ENCODE peak calls at places on chromosomes 16 and 17, in five cellular contexts. A is SK-N-SH, I is adrenal gland, O is IMR-90, S is spleen. Z is an unnamed sample.

GRCh38 chr17:48439875-48440505 is 10.0 kb upstream of the SKAP1 start:
- DNase-seq in A (no peak), I (peak), O (no peak), S (no peak), Z (no peak)

GRCh38 chr17:7903154-7904103 is 12.7 kb downstream of the RNF227 start:
- DNase-seq in A (no peak), I (peak), O (no peak), S (no peak), Z (no peak)

GRCh38 chr16:25546781-25547180 is 145.0 kb upstream of the HS3ST4 start:
- DNase-seq in A (no peak), I (no peak), O (no peak), S (no peak), Z (no peak)

GRCh38 chr17:47603830-47604229 is 45.9 kb upstream of the KPNB1 start:
- DNase-seq in A (no peak), I (no peak), O (no peak), S (no peak), Z (no peak)

GRCh38 chr16:74296120-74296464 is 522 bp upstream of the PSMD7 start:
- DNase-seq in A (no peak), I (no peak), O (no peak), S (no peak), Z (no peak)

GRCh38 chr17:50431219-50431618 is 5.2 kb downstream of the ACSF2 start:
- DNase-seq in A (no peak), I (no peak), O (no peak), S (no peak), Z (no peak)

GRCh38 chr17:71516149-71516548 is 604.7 kb upstream of the SOX9 start:
- DNase-seq in A (peak), I (no peak), O (no peak), S (no peak), Z (no peak)

GRCh38 chr16:63241476-63241875 is 1205.2 kb upstream of the CDH8 start:
- DNase-seq in A (no peak), I (no peak), O (no peak), S (no peak), Z (no peak)

GRCh38 chr17:79246226-79246794 is 171.7 kb downstream of the ENGASE start:
- DNase-seq in A (peak), I (no peak), O (no peak), S (no peak), Z (no peak)

GRCh38 chr16:24858219-24859041 is 12.7 kb downstream of the SLC5A11 start:
- DNase-seq in A (no peak), I (peak), O (peak), S (no peak), Z (no peak)

GRCh38 chr17:40177275-40177874 is at the start of gene RAPGEFL1:
- DNase-seq in A (peak), I (peak), O (peak), S (peak), Z (peak)

GRCh38 chr16:4511441-4512082 is 27.0 kb downstream of the CDIP1 start:
- DNase-seq in A (peak), I (peak), O (peak), S (peak), Z (no peak)

GRCh38 chr17:58325976-58326468 is 2.6 kb downstream of the TSPOAP1 start:
- DNase-seq in A (peak), I (no peak), O (no peak), S (peak), Z (peak)

GRCh38 chr16:67752641-67753040 is 33.5 kb upstream of the GFOD2 start:
- DNase-seq in A (no peak), I (no peak), O (no peak), S (no peak), Z (no peak)

GRCh38 chr17:33745047-33745783 is 452.1 kb upstream of the ASIC2 start:
- DNase-seq in A (no peak), I (no peak), O (no peak), S (no peak), Z (no peak)

GRCh38 chr16:68786685-68787418 is 49.8 kb downstream of the CDH1 start:
- DNase-seq in A (no peak), I (no peak), O (peak), S (no peak), Z (peak)

GRCh38 chr16:69443809-69444611 is 19.6 kb downstream of the CYB5B start:
- DNase-seq in A (peak), I (no peak), O (peak), S (no peak), Z (no peak)

DNA sequence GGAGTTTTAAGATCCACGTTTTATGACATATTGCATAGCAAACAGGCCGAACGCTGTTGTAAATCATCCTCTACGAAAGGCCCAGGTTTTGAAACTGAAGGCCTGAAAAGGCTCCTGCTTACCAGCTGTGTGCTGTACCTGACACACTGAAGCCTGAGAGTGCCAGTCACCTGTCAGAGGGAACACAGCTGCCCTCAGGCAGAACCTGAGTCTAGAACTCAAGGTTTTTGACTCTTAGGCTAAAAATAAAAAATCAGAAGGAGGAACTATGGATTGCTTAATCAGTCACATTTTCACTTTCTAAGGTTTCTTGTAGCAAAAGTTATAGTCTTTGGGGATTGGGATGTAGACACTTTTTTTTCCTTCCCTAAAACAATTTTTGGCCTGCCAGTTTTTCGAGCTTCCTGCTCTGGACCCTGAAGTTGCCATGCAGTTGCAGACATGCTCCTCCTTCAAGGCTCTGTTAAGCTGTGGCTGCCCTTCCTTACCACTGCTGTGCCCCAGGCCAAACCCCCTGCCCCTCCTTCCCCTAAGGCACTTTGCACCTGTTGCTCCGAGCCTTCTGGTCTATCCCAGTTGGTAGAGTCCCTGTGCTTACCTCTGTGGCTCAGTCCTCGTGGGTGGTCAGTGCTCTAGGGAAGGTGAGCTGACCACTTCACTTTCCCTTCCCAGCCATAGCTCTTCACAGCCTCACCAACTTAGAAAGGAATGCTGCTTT is 56.6 kb downstream of the TENT4B start:
- DNase-seq in A (no peak), I (no peak), O (no peak), S (no peak), Z (no peak)
- H3K27ac ChIP-seq in A (peak), I (peak), O (no peak), S (peak), Z (peak)

DNA sequence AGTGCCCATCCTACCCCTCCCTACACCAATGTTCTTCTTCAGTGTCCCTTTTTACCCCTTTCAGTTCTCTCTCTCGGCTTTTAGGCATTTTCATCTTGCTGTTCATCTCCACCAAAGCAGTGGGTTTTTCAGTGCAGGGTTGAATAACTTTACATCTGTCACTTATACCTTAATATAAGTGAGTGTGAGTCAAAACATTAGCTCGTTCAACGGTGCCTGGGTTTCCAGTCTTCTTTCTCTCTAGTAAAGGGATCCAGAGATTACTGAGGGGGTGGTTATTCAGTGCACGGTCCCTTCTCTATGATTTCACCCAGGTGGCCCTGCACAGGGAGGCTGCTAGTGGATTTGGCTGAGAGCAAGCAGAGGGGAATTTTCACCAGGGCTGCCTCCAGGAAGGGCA is 210.6 kb upstream of the CDH5 start:
- DNase-seq in A (no peak), I (no peak), O (no peak), S (no peak), Z (no peak)
- H3K27ac ChIP-seq in A (no peak), I (no peak), O (no peak), S (no peak), Z (no peak)

GRCh38 chr16:20674684-20675487 is 22.6 kb downstream of the ACSM1 start:
- DNase-seq in A (no peak), I (no peak), O (no peak), S (peak), Z (no peak)
- H3K27ac ChIP-seq in A (no peak), I (no peak), O (no peak), S (peak), Z (no peak)

GRCh38 chr17:68161644-68162428 is 86.0 kb upstream of the AMZ2 start:
- DNase-seq in A (no peak), I (no peak), O (no peak), S (no peak), Z (no peak)
- H3K27ac ChIP-seq in A (no peak), I (no peak), O (no peak), S (no peak), Z (no peak)

GRCh38 chr17:1736348-1737281 is 6.1 kb upstream of the SERPINF2 start:
- DNase-seq in A (peak), I (peak), O (peak), S (peak), Z (peak)

GRCh38 chr17:1737531-1738291 is 5.0 kb upstream of the SERPINF2 start:
- DNase-seq in A (no peak), I (no peak), O (no peak), S (no peak), Z (no peak)

GRCh38 chr17:1735418-1735817 is 7.3 kb upstream of the SERPINF2 start:
- DNase-seq in A (no peak), I (no peak), O (no peak), S (no peak), Z (no peak)

GRCh38 chr17:1733759-1734158 is 8.9 kb upstream of the SERPINF2 start:
- DNase-seq in A (peak), I (no peak), O (no peak), S (peak), Z (no peak)

DNA sequence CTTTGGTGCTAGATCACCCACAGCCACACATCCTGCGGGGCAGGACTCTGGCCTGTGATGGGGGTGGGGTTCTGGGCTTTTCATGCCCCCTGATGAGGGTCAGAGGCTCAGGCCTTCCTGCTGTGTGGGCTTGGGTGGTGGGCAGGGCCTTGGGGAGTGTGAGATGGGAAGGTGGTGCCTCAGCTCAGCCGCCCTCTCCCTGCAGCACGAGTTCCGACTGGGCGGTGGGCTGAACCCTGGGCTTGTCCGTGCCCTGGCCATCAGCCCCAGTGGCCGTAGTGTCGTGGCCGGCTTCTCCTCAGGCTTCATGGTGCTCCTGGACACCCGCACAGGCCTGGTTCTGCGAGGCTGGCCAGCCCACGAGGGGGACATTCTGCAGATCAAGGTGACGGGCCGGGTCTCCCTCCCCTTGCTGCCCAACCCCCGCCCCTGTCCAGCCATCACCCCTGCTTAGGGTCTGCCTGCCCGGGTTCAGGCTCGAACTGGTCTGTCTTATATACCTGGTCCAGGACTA is 6.8 kb upstream of the SERPINF2 start:
- DNase-seq in A (peak), I (no peak), O (no peak), S (no peak), Z (no peak)
- H3K27ac ChIP-seq in A (no peak), I (peak), O (no peak), S (peak), Z (no peak)

GRCh38 chr17:9898812-9899211 is 6.3 kb downstream of the RCVRN start:
- DNase-seq in A (no peak), I (no peak), O (no peak), S (no peak), Z (no peak)

GRCh38 chr17:9900019-9900594 is 5.0 kb downstream of the RCVRN start:
- DNase-seq in A (no peak), I (no peak), O (no peak), S (peak), Z (no peak)

GRCh38 chr17:9900744-9901143 is 4.3 kb downstream of the RCVRN start:
- DNase-seq in A (no peak), I (no peak), O (peak), S (no peak), Z (no peak)

GRCh38 chr17:9897569-9897968 is 7.5 kb downstream of the RCVRN start:
- DNase-seq in A (no peak), I (no peak), O (no peak), S (no peak), Z (no peak)

GRCh38 chr17:9899280-9900018 is 5.6 kb downstream of the RCVRN start:
- DNase-seq in A (no peak), I (peak), O (no peak), S (no peak), Z (no peak)
- H3K27ac ChIP-seq in A (no peak), I (no peak), O (no peak), S (no peak), Z (no peak)